ENCODE peak calls at places on chromosomes 7 and 10, in six cellular contexts. Y, M, U, V, O and J are unnamed samples.

GRCh38 chr7:137000621-137001020 is 132.2 kb downstream of the CHRM2 start:
- DNase-seq in V (no peak), O (no peak), M (no peak), Y (no peak), U (no peak), J (no peak)

GRCh38 chr7:108299251-108300014 is 156.8 kb downstream of the NRCAM start:
- DNase-seq in V (no peak), Y (no peak), O (no peak), U (no peak), M (peak), J (no peak)

GRCh38 chr7:141045126-141045841 is 28.6 kb upstream of the TMEM178B start:
- DNase-seq in Y (no peak), O (no peak), V (no peak), U (no peak), M (no peak), J (no peak)

GRCh38 chr10:45427305-45427955 is 53.4 kb downstream of the ALOX5 start:
- DNase-seq in M (no peak), V (no peak), O (no peak), U (no peak), Y (no peak), J (no peak)

GRCh38 chr7:16561943-16562342 is 35.3 kb downstream of the LRRC72 start:
- DNase-seq in O (no peak), U (no peak), M (no peak), Y (no peak), V (no peak), J (no peak)

GRCh38 chr10:132489053-132489703 is 48.4 kb upstream of the INPP5A start:
- DNase-seq in O (no peak), Y (no peak), U (no peak), M (no peak), V (no peak), J (no peak)

GRCh38 chr10:125062244-125063208 is 97.8 kb downstream of the CTBP2 start:
- DNase-seq in Y (no peak), O (no peak), U (no peak), M (no peak), V (no peak), J (no peak)

GRCh38 chr10:96025566-96025965 is 17.8 kb upstream of the CCNJ start:
- DNase-seq in Y (no peak), U (no peak), M (no peak), V (no peak), O (no peak), J (no peak)

GRCh38 chr10:75546004-75546403 is 114.6 kb downstream of the LRMDA start:
- DNase-seq in U (no peak), Y (no peak), V (no peak), O (no peak), M (no peak), J (no peak)

GRCh38 chr10:46285300-46285699 is 1.5 kb upstream of the ANTXRL start:
- DNase-seq in U (no peak), V (no peak), O (no peak), M (no peak), Y (no peak), J (no peak)

GRCh38 chr7:33982425-33982786 is 77.1 kb downstream of the BMPER start:
- DNase-seq in V (no peak), U (no peak), M (no peak), O (no peak), Y (no peak), J (no peak)

GRCh38 chr10:81978238-81978637 is 103.2 kb downstream of the NRG3 start:
- DNase-seq in O (no peak), Y (no peak), V (no peak), U (no peak), M (no peak), J (no peak)

GRCh38 chr7:12137283-12137682 is 73.8 kb upstream of the TMEM106B start:
- DNase-seq in O (no peak), V (no peak), Y (no peak), U (no peak), M (no peak), J (no peak)

GRCh38 chr7:155490697-155491628 is 33.0 kb downstream of the EN2 start:
- DNase-seq in V (no peak), M (no peak), U (no peak), Y (no peak), O (peak), J (peak)

GRCh38 chr10:23338155-23338828 is 6.3 kb downstream of the C10orf67 start:
- DNase-seq in O (no peak), M (no peak), Y (no peak), V (no peak), U (no peak), J (no peak)